ENCODE peak calls at places on chromosomes 5 and 9, in four cellular contexts. One of them, this sample, is unnamed.

GRCh38 chr9:106486685-106487084 is 376.3 kb upstream of the ZNF462 start:
- DNase-seq in IMR-90: no peak
- DNase-seq in tibial nerve: no peak
- DNase-seq in K562: no peak
- DNase-seq in this sample: no peak

GRCh38 chr5:163705983-163706771 is 200.8 kb downstream of the MAT2B start:
- DNase-seq in IMR-90: peak; percentile 86
- DNase-seq in tibial nerve: no peak
- DNase-seq in K562: no peak
- DNase-seq in this sample: no peak

GRCh38 chr5:141001854-141002666 is 35.8 kb downstream of the PCDHAC2 start:
- DNase-seq in IMR-90: no peak
- DNase-seq in tibial nerve: no peak
- DNase-seq in K562: no peak
- DNase-seq in this sample: peak; percentile 8

GRCh38 chr5:179130101-179130681 is 70.0 kb downstream of the ZNF354C start:
- DNase-seq in IMR-90: no peak
- DNase-seq in tibial nerve: no peak
- DNase-seq in K562: no peak
- DNase-seq in this sample: no peak

GRCh38 chr5:158407801-158408200 is 548.9 kb upstream of the CLINT1 start:
- DNase-seq in IMR-90: no peak
- DNase-seq in tibial nerve: no peak
- DNase-seq in K562: no peak
- DNase-seq in this sample: no peak

GRCh38 chr9:3928590-3928989 is 371.3 kb downstream of the GLIS3 start:
- DNase-seq in IMR-90: no peak
- DNase-seq in tibial nerve: no peak
- DNase-seq in K562: no peak
- DNase-seq in this sample: no peak

GRCh38 chr9:130316406-130316805 is 50.8 kb downstream of the HMCN2 start:
- DNase-seq in IMR-90: no peak
- DNase-seq in tibial nerve: no peak
- DNase-seq in K562: no peak
- DNase-seq in this sample: no peak

GRCh38 chr5:145464194-145464593 is 370.9 kb downstream of the PRELID2 start:
- DNase-seq in IMR-90: no peak
- DNase-seq in tibial nerve: no peak
- DNase-seq in K562: no peak
- DNase-seq in this sample: no peak

GRCh38 chr5:116439891-116440290 is 134.7 kb downstream of the SEMA6A start:
- DNase-seq in IMR-90: no peak
- DNase-seq in tibial nerve: no peak
- DNase-seq in K562: no peak
- DNase-seq in this sample: no peak

GRCh38 chr9:83242066-83242465 is 179.1 kb upstream of the RASEF start:
- DNase-seq in IMR-90: no peak
- DNase-seq in tibial nerve: no peak
- DNase-seq in K562: no peak
- DNase-seq in this sample: no peak

GRCh38 chr5:79552984-79553383 is 39.0 kb upstream of the HOMER1 start:
- DNase-seq in IMR-90: peak; percentile 46
- DNase-seq in tibial nerve: no peak
- DNase-seq in K562: no peak
- DNase-seq in this sample: no peak

GRCh38 chr5:115767424-115767823 is 49.0 kb downstream of the CDO1 start:
- DNase-seq in IMR-90: no peak
- DNase-seq in tibial nerve: no peak
- DNase-seq in K562: no peak
- DNase-seq in this sample: no peak

GRCh38 chr5:161406880-161407279 is 139.6 kb downstream of the GABRB2 start:
- DNase-seq in IMR-90: no peak
- DNase-seq in tibial nerve: no peak
- DNase-seq in K562: no peak
- DNase-seq in this sample: no peak

GRCh38 chr5:162591724-162592123 is 524.2 kb downstream of the GABRG2 start:
- DNase-seq in IMR-90: no peak
- DNase-seq in tibial nerve: no peak
- DNase-seq in K562: no peak
- DNase-seq in this sample: no peak

GRCh38 chr9:76927540-76928240 is 21.8 kb upstream of the PRUNE2 start:
- DNase-seq in IMR-90: peak; percentile 31
- DNase-seq in tibial nerve: no peak
- DNase-seq in K562: no peak
- DNase-seq in this sample: no peak

GRCh38 chr9:128053560-128053959 is 13.6 kb downstream of the NAIF1 start:
- DNase-seq in IMR-90: no peak
- DNase-seq in tibial nerve: no peak
- DNase-seq in K562: no peak
- DNase-seq in this sample: no peak

GRCh38 chr9:18739127-18739526 is 265.2 kb downstream of the ADAMTSL1 start:
- DNase-seq in IMR-90: no peak
- DNase-seq in tibial nerve: no peak
- DNase-seq in K562: no peak
- DNase-seq in this sample: no peak

GRCh38 chr5:147481857-147482256 is 28.0 kb downstream of the DPYSL3 start:
- DNase-seq in IMR-90: peak; percentile 78
- DNase-seq in tibial nerve: no peak
- DNase-seq in K562: no peak
- DNase-seq in this sample: no peak

GRCh38 chr5:137296213-137296702 is 202.9 kb downstream of the SPOCK1 start:
- DNase-seq in IMR-90: peak; percentile 8
- DNase-seq in tibial nerve: no peak
- DNase-seq in K562: no peak
- DNase-seq in this sample: no peak

GRCh38 chr9:4788703-4789102 is 4.0 kb upstream of the RCL1 start:
- DNase-seq in IMR-90: no peak
- DNase-seq in tibial nerve: no peak
- DNase-seq in K562: no peak
- DNase-seq in this sample: no peak

GRCh38 chr5:112833971-112834370 is 27.1 kb upstream of the SRP19 start:
- DNase-seq in IMR-90: no peak
- DNase-seq in tibial nerve: no peak
- DNase-seq in K562: no peak
- DNase-seq in this sample: no peak

GRCh38 chr9:111542497-111543254 is 17.7 kb downstream of the ZNF483 start:
- DNase-seq in IMR-90: no peak
- DNase-seq in tibial nerve: no peak
- DNase-seq in K562: no peak
- DNase-seq in this sample: no peak

GRCh38 chr9:23041466-23041865 is 594.8 kb downstream of the DMRTA1 start:
- DNase-seq in IMR-90: no peak
- DNase-seq in tibial nerve: no peak
- DNase-seq in K562: no peak
- DNase-seq in this sample: no peak

GRCh38 chr5:168710706-168711105 is 131.5 kb upstream of the PANK3 start:
- DNase-seq in IMR-90: no peak
- DNase-seq in tibial nerve: no peak
- DNase-seq in K562: no peak
- DNase-seq in this sample: no peak

GRCh38 chr5:80122599-80122998 is 87.5 kb downstream of the THBS4 start:
- DNase-seq in IMR-90: no peak
- DNase-seq in tibial nerve: no peak
- DNase-seq in K562: no peak
- DNase-seq in this sample: no peak

GRCh38 chr9:115106642-115107041 is 11.3 kb downstream of the TNC start:
- DNase-seq in IMR-90: peak; percentile 60
- DNase-seq in tibial nerve: no peak
- DNase-seq in K562: no peak
- DNase-seq in this sample: no peak

GRCh38 chr9:73743826-73744225 is 592.2 kb downstream of the ANXA1 start:
- DNase-seq in IMR-90: no peak
- DNase-seq in tibial nerve: no peak
- DNase-seq in K562: no peak
- DNase-seq in this sample: no peak

GRCh38 chr5:80174790-80175189 is 81.1 kb downstream of the SERINC5 start:
- DNase-seq in IMR-90: no peak
- DNase-seq in tibial nerve: no peak
- DNase-seq in K562: no peak
- DNase-seq in this sample: no peak

GRCh38 chr9:82982271-82982880 is 80.6 kb downstream of the RASEF start:
- DNase-seq in IMR-90: no peak
- DNase-seq in tibial nerve: no peak
- DNase-seq in K562: no peak
- DNase-seq in this sample: no peak

GRCh38 chr9:81829201-81829882 is 98.9 kb upstream of the SPATA31D4 start:
- DNase-seq in IMR-90: peak; percentile 37
- DNase-seq in tibial nerve: no peak
- DNase-seq in K562: no peak
- DNase-seq in this sample: peak; percentile 32

GRCh38 chr5:177231479-177232250 is 71.9 kb downstream of the RAB24 start:
- DNase-seq in IMR-90: no peak
- DNase-seq in tibial nerve: no peak
- DNase-seq in K562: no peak
- DNase-seq in this sample: no peak

GRCh38 chr5:177232761-177233160 is 70.8 kb downstream of the RAB24 start:
- DNase-seq in IMR-90: peak; percentile 72
- DNase-seq in tibial nerve: no peak
- DNase-seq in K562: no peak
- DNase-seq in this sample: no peak

GRCh38 chr5:177228751-177229150 is 74.8 kb downstream of the RAB24 start:
- DNase-seq in IMR-90: no peak
- DNase-seq in tibial nerve: no peak
- DNase-seq in K562: peak; percentile 19
- DNase-seq in this sample: no peak

GRCh38 chr5:177232358-177232757 is 71.2 kb downstream of the RAB24 start:
- DNase-seq in IMR-90: no peak
- DNase-seq in tibial nerve: no peak
- DNase-seq in K562: no peak
- DNase-seq in this sample: no peak

GRCh38 chr5:177230660-177231059 is 72.9 kb downstream of the RAB24 start:
- DNase-seq in IMR-90: no peak
- DNase-seq in tibial nerve: no peak
- DNase-seq in K562: no peak
- DNase-seq in this sample: no peak
- TF ChIP-seq POLR2A in IMR-90: no peak
- TF ChIP-seq POLR2A in tibial nerve: no peak
- TF ChIP-seq POLR2A in K562: no peak
- TF ChIP-seq POLR2A in this sample: no peak

GRCh38 chr9:6703898-6704639 is 53.7 kb upstream of the KDM4C start:
- DNase-seq in IMR-90: peak; percentile 12
- DNase-seq in tibial nerve: peak; percentile 51
- DNase-seq in K562: no peak
- DNase-seq in this sample: peak; percentile 91
- H3K4me3 ChIP-seq in IMR-90: peak overlapping the region; percentile 81
- H3K4me3 ChIP-seq in tibial nerve: peak overlapping the region; percentile 45
- H3K4me3 ChIP-seq in K562: no peak overlapping the region
- H3K4me3 ChIP-seq in this sample: peak overlapping the region; percentile 69

GRCh38 chr9:2663486-2663885 is 41.9 kb downstream of the VLDLR start:
- DNase-seq in IMR-90: no peak
- DNase-seq in tibial nerve: no peak
- DNase-seq in K562: no peak
- DNase-seq in this sample: no peak

GRCh38 chr9:2664675-2665065 is 43.1 kb downstream of the VLDLR start:
- DNase-seq in IMR-90: no peak
- DNase-seq in tibial nerve: no peak
- DNase-seq in K562: no peak
- DNase-seq in this sample: no peak

GRCh38 chr9:2666569-2666968 is 45.0 kb downstream of the VLDLR start:
- DNase-seq in IMR-90: no peak
- DNase-seq in tibial nerve: no peak
- DNase-seq in K562: no peak
- DNase-seq in this sample: no peak

GRCh38 chr9:2663886-2664674 is 42.5 kb downstream of the VLDLR start:
- DNase-seq in IMR-90: no peak
- DNase-seq in tibial nerve: no peak
- DNase-seq in K562: no peak
- DNase-seq in this sample: no peak

GRCh38 chr9:2662496-2662895 is 40.9 kb downstream of the VLDLR start:
- DNase-seq in IMR-90: no peak
- DNase-seq in tibial nerve: no peak
- DNase-seq in K562: no peak
- DNase-seq in this sample: no peak
- H3K27ac ChIP-seq in IMR-90: no peak overlapping the region
- H3K27ac ChIP-seq in tibial nerve: no peak overlapping the region
- H3K27ac ChIP-seq in K562: no peak overlapping the region
- H3K27ac ChIP-seq in this sample: no peak overlapping the region

GRCh38 chr9:96417610-96418073 is 528 bp downstream of the ZNF367 start:
- DNase-seq in IMR-90: no peak
- DNase-seq in tibial nerve: no peak
- DNase-seq in K562: no peak
- DNase-seq in this sample: peak; percentile 24

GRCh38 chr9:96417051-96417586 is 1.1 kb downstream of the ZNF367 start:
- DNase-seq in IMR-90: peak; percentile 72
- DNase-seq in tibial nerve: peak; percentile 79
- DNase-seq in K562: peak; percentile 94
- DNase-seq in this sample: peak; percentile 95

GRCh38 chr9:96419691-96419969 is 1.5 kb upstream of the ZNF367 start:
- DNase-seq in IMR-90: no peak
- DNase-seq in tibial nerve: no peak
- DNase-seq in K562: no peak
- DNase-seq in this sample: no peak

GRCh38 chr9:96418920-96419690 is 935 bp upstream of the ZNF367 start:
- DNase-seq in IMR-90: peak; percentile 13
- DNase-seq in tibial nerve: peak; percentile 47
- DNase-seq in K562: peak; percentile 79
- DNase-seq in this sample: peak; percentile 86

GRCh38 chr9:96418074-96418919 is at the start of gene ZNF367:
- DNase-seq in IMR-90: peak; percentile 95
- DNase-seq in tibial nerve: peak; percentile 98
- DNase-seq in K562: peak; percentile 91
- DNase-seq in this sample: peak; percentile 98
- TF ChIP-seq POLR2A in IMR-90: no peak
- TF ChIP-seq POLR2A in tibial nerve: no peak
- TF ChIP-seq POLR2A in K562: peak; percentile 91
- TF ChIP-seq POLR2A in this sample: peak; percentile 5

This sample was measured in transverse colon.